ENCODE peak calls at places on chromosomes 13 and 19, in nine cellular contexts. One of them, this sample, is unnamed.

GRCh38 chr19:40976724-40977123 is 14.4 kb upstream of the CYP2B6 start:
- DNase-seq in lower lobe of right lung: no peak
- DNase-seq in cardiac muscle cell: no peak
- DNase-seq in keratinocyte: no peak
- DNase-seq in IMR-90: no peak
- DNase-seq in heart left ventricle: no peak
- DNase-seq in ascending aorta: no peak
- DNase-seq in body of pancreas: no peak
- DNase-seq in Caco-2: no peak
- DNase-seq in this sample: no peak

GRCh38 chr13:40550130-40550529 is 116.3 kb downstream of the FOXO1 start:
- DNase-seq in lower lobe of right lung: no peak
- DNase-seq in cardiac muscle cell: no peak
- DNase-seq in keratinocyte: no peak
- DNase-seq in IMR-90: no peak
- DNase-seq in heart left ventricle: no peak
- DNase-seq in ascending aorta: no peak
- DNase-seq in body of pancreas: no peak
- DNase-seq in Caco-2: no peak
- DNase-seq in this sample: no peak

GRCh38 chr13:20526664-20527063 is 1.0 kb upstream of the CRYL1 start:
- DNase-seq in lower lobe of right lung: no peak
- DNase-seq in cardiac muscle cell: no peak
- DNase-seq in keratinocyte: no peak
- DNase-seq in IMR-90: peak; percentile 19
- DNase-seq in heart left ventricle: no peak
- DNase-seq in ascending aorta: no peak
- DNase-seq in body of pancreas: no peak
- DNase-seq in Caco-2: no peak
- DNase-seq in this sample: no peak

GRCh38 chr13:29847501-29847983 is 2.9 kb downstream of the UBL3 start:
- DNase-seq in lower lobe of right lung: no peak
- DNase-seq in cardiac muscle cell: peak; percentile 35
- DNase-seq in keratinocyte: no peak
- DNase-seq in IMR-90: peak; percentile 64
- DNase-seq in heart left ventricle: no peak
- DNase-seq in ascending aorta: no peak
- DNase-seq in body of pancreas: peak; percentile 31
- DNase-seq in Caco-2: peak; percentile 31
- DNase-seq in this sample: peak; percentile 79

GRCh38 chr19:56015756-56016155 is 29.2 kb downstream of the NLRP5 start:
- DNase-seq in lower lobe of right lung: no peak
- DNase-seq in cardiac muscle cell: peak; percentile 0
- DNase-seq in keratinocyte: no peak
- DNase-seq in IMR-90: no peak
- DNase-seq in heart left ventricle: no peak
- DNase-seq in ascending aorta: no peak
- DNase-seq in body of pancreas: no peak
- DNase-seq in Caco-2: peak; percentile 38
- DNase-seq in this sample: peak; percentile 56

GRCh38 chr13:105961438-105961837 is 574.0 kb downstream of the EFNB2 start:
- DNase-seq in lower lobe of right lung: no peak
- DNase-seq in cardiac muscle cell: no peak
- DNase-seq in keratinocyte: no peak
- DNase-seq in IMR-90: no peak
- DNase-seq in heart left ventricle: no peak
- DNase-seq in ascending aorta: no peak
- DNase-seq in body of pancreas: no peak
- DNase-seq in Caco-2: no peak
- DNase-seq in this sample: no peak

GRCh38 chr13:20297181-20297580 is 65.1 kb upstream of the GJB6 start:
- DNase-seq in lower lobe of right lung: no peak
- DNase-seq in cardiac muscle cell: no peak
- DNase-seq in keratinocyte: no peak
- DNase-seq in IMR-90: no peak
- DNase-seq in heart left ventricle: no peak
- DNase-seq in ascending aorta: no peak
- DNase-seq in body of pancreas: no peak
- DNase-seq in Caco-2: no peak
- DNase-seq in this sample: no peak

GRCh38 chr19:7986321-7987083 is 18.9 kb downstream of the ELAVL1 start:
- DNase-seq in lower lobe of right lung: peak; percentile 10
- DNase-seq in cardiac muscle cell: no peak
- DNase-seq in keratinocyte: no peak
- DNase-seq in IMR-90: peak; percentile 82
- DNase-seq in heart left ventricle: no peak
- DNase-seq in ascending aorta: no peak
- DNase-seq in body of pancreas: no peak
- DNase-seq in Caco-2: no peak
- DNase-seq in this sample: no peak

GRCh38 chr19:56350416-56351045 is 35.9 kb upstream of the ZSCAN5A start:
- DNase-seq in lower lobe of right lung: no peak
- DNase-seq in cardiac muscle cell: peak; percentile 56
- DNase-seq in keratinocyte: no peak
- DNase-seq in IMR-90: peak; percentile 41
- DNase-seq in heart left ventricle: peak; percentile 33
- DNase-seq in ascending aorta: no peak
- DNase-seq in body of pancreas: peak; percentile 45
- DNase-seq in Caco-2: peak; percentile 45
- DNase-seq in this sample: peak; percentile 41

GRCh38 chr13:113820813-113821651 is 42.8 kb downstream of the GAS6 start:
- DNase-seq in lower lobe of right lung: no peak
- DNase-seq in cardiac muscle cell: no peak
- DNase-seq in keratinocyte: peak; percentile 69
- DNase-seq in IMR-90: peak; percentile 99
- DNase-seq in heart left ventricle: peak; percentile 88
- DNase-seq in ascending aorta: peak; percentile 87
- DNase-seq in body of pancreas: peak; percentile 44
- DNase-seq in Caco-2: no peak
- DNase-seq in this sample: peak; percentile 83

GRCh38 chr13:114065141-114065925 is 67.1 kb downstream of the RASA3 start:
- DNase-seq in lower lobe of right lung: peak; percentile 83
- DNase-seq in cardiac muscle cell: peak; percentile 48
- DNase-seq in keratinocyte: peak; percentile 88
- DNase-seq in IMR-90: peak; percentile 98
- DNase-seq in heart left ventricle: peak; percentile 93
- DNase-seq in ascending aorta: peak; percentile 95
- DNase-seq in body of pancreas: peak; percentile 82
- DNase-seq in Caco-2: peak; percentile 68
- DNase-seq in this sample: peak; percentile 94

GRCh38 chr13:114063545-114064515 is 68.6 kb downstream of the RASA3 start:
- DNase-seq in lower lobe of right lung: peak; percentile 85
- DNase-seq in cardiac muscle cell: no peak
- DNase-seq in keratinocyte: no peak
- DNase-seq in IMR-90: peak; percentile 61
- DNase-seq in heart left ventricle: peak; percentile 81
- DNase-seq in ascending aorta: peak; percentile 86
- DNase-seq in body of pancreas: peak; percentile 51
- DNase-seq in Caco-2: no peak
- DNase-seq in this sample: peak; percentile 56

GRCh38 chr13:84651288-84651687 is 769.0 kb upstream of the SLITRK1 start:
- DNase-seq in lower lobe of right lung: no peak
- DNase-seq in cardiac muscle cell: no peak
- DNase-seq in keratinocyte: peak; percentile 42
- DNase-seq in IMR-90: peak; percentile 85
- DNase-seq in heart left ventricle: peak; percentile 64
- DNase-seq in ascending aorta: no peak
- DNase-seq in body of pancreas: peak; percentile 28
- DNase-seq in Caco-2: no peak
- DNase-seq in this sample: peak; percentile 55

GRCh38 chr19:7981661-7982060 is 23.8 kb downstream of the ELAVL1 start:
- DNase-seq in lower lobe of right lung: peak; percentile 30
- DNase-seq in cardiac muscle cell: no peak
- DNase-seq in keratinocyte: no peak
- DNase-seq in IMR-90: no peak
- DNase-seq in heart left ventricle: no peak
- DNase-seq in ascending aorta: no peak
- DNase-seq in body of pancreas: no peak
- DNase-seq in Caco-2: no peak
- DNase-seq in this sample: no peak

GRCh38 chr13:103540394-103540793 is 474.2 kb upstream of the SLC10A2 start:
- DNase-seq in lower lobe of right lung: no peak
- DNase-seq in cardiac muscle cell: no peak
- DNase-seq in keratinocyte: no peak
- DNase-seq in IMR-90: no peak
- DNase-seq in heart left ventricle: no peak
- DNase-seq in ascending aorta: no peak
- DNase-seq in body of pancreas: no peak
- DNase-seq in Caco-2: no peak
- DNase-seq in this sample: no peak

DNA sequence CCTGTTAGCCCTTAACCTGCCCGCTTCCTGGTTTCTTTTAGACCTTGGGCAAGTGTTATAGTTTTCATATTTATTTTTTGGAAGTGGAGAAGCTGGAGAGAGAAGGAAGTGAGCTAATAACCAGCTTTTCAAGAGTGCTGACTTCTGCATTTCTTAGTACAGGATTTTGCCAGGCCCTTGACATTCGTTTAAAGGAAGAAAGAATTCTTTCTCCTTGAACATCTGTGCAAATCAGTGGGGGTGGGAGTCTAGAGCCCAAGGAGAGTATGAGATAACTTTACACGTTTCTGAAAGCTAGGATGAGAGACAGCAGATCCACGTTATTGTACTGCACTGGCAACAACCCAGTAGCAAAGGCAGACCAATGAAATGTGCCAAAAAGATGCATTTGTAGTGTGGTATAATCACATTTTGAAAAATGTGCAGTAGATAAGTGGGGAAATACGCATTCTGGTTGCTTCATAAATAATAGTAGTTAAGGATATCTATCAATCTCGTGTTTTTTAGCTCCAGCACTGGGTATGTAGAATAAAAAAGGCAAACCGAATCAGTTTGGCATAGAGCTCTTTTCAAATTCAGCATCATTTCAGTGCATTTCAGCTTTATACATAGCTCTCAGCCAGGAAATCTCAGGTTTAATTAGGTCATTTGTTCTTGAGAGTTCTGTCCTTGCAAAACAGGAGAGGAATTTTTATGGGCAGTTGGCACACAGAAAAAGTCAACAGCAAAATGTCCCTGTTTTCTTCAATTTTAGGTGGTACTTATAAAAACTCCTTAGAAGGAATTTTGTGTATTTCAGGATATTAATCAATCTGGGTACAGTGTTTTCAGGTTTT is 4.3 kb downstream of the RNF113B start:
- DNase-seq in lower lobe of right lung: no peak
- DNase-seq in cardiac muscle cell: no peak
- DNase-seq in keratinocyte: no peak
- DNase-seq in IMR-90: peak; percentile 45
- DNase-seq in heart left ventricle: no peak
- DNase-seq in ascending aorta: no peak
- DNase-seq in body of pancreas: no peak
- DNase-seq in Caco-2: no peak
- DNase-seq in this sample: no peak
- H3K4me3 ChIP-seq in lower lobe of right lung: no peak overlapping the region
- H3K4me3 ChIP-seq in cardiac muscle cell: no peak overlapping the region
- H3K4me3 ChIP-seq in keratinocyte: no peak overlapping the region
- H3K4me3 ChIP-seq in IMR-90: no peak overlapping the region
- H3K4me3 ChIP-seq in heart left ventricle: peak overlapping the region; percentile 30
- H3K4me3 ChIP-seq in ascending aorta: no peak overlapping the region
- H3K4me3 ChIP-seq in body of pancreas: no peak overlapping the region
- H3K4me3 ChIP-seq in Caco-2: no peak overlapping the region
- H3K4me3 ChIP-seq in this sample: no peak overlapping the region

GRCh38 chr19:30223866-30224688 is 148.1 kb upstream of the ZNF536 start:
- DNase-seq in lower lobe of right lung: no peak
- DNase-seq in cardiac muscle cell: no peak
- DNase-seq in keratinocyte: no peak
- DNase-seq in IMR-90: no peak
- DNase-seq in heart left ventricle: no peak
- DNase-seq in ascending aorta: no peak
- DNase-seq in body of pancreas: no peak
- DNase-seq in Caco-2: no peak
- DNase-seq in this sample: no peak
- H3K27me3 ChIP-seq in lower lobe of right lung: peaks cover 86% of the 10 kb centered on the region
- H3K27me3 ChIP-seq in cardiac muscle cell: peaks cover 94% of the 10 kb centered on the region
- H3K27me3 ChIP-seq in keratinocyte: peaks cover 66% of the 10 kb centered on the region
- H3K27me3 ChIP-seq in IMR-90: peaks cover 46% of the 10 kb centered on the region
- H3K27me3 ChIP-seq in heart left ventricle: peaks cover 80% of the 10 kb centered on the region
- H3K27me3 ChIP-seq in ascending aorta: peaks cover 19% of the 10 kb centered on the region
- H3K27me3 ChIP-seq in body of pancreas: peaks cover 36% of the 10 kb centered on the region
- H3K27me3 ChIP-seq in Caco-2: no peaks in the 10 kb centered on the region
- H3K27me3 ChIP-seq in this sample: no peaks in the 10 kb centered on the region

GRCh38 chr19:2856457-2857055 is 10.6 kb upstream of the ZNF556 start:
- DNase-seq in lower lobe of right lung: no peak
- DNase-seq in cardiac muscle cell: no peak
- DNase-seq in keratinocyte: no peak
- DNase-seq in IMR-90: no peak
- DNase-seq in heart left ventricle: no peak
- DNase-seq in ascending aorta: no peak
- DNase-seq in body of pancreas: no peak
- DNase-seq in Caco-2: no peak
- DNase-seq in this sample: no peak
- H3K9me3 ChIP-seq in lower lobe of right lung: peaks cover 79% of the 10 kb centered on the region
- H3K9me3 ChIP-seq in cardiac muscle cell: peaks cover 15% of the 10 kb centered on the region
- H3K9me3 ChIP-seq in keratinocyte: peaks cover 23% of the 10 kb centered on the region
- H3K9me3 ChIP-seq in IMR-90: peaks cover 86% of the 10 kb centered on the region
- H3K9me3 ChIP-seq in heart left ventricle: peaks cover 11% of the 10 kb centered on the region
- H3K9me3 ChIP-seq in ascending aorta: peaks cover 74% of the 10 kb centered on the region
- H3K9me3 ChIP-seq in body of pancreas: peaks cover 42% of the 10 kb centered on the region
- H3K9me3 ChIP-seq in Caco-2: peaks cover 24% of the 10 kb centered on the region
- H3K9me3 ChIP-seq in this sample: peaks cover 37% of the 10 kb centered on the region

DNA sequence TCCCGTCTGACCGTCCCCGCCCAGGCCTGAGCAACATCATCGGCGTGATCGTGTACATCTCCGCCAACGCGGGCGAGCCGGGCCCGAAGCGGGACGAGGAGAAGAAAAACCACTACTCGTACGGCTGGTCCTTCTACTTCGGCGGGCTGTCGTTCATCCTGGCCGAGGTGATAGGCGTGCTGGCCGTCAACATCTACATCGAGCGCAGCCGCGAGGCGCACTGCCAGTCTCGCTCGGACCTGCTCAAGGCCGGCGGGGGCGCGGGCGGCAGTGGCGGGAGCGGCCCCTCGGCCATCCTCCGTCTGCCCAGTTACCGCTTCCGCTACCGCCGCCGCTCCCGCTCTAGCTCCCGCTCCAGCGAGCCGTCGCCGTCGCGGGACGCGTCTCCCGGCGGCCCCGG is 9.4 kb upstream of the CACNG6 start:
- DNase-seq in lower lobe of right lung: no peak
- DNase-seq in cardiac muscle cell: peak; percentile 41
- DNase-seq in keratinocyte: no peak
- DNase-seq in IMR-90: no peak
- DNase-seq in heart left ventricle: no peak
- DNase-seq in ascending aorta: no peak
- DNase-seq in body of pancreas: no peak
- DNase-seq in Caco-2: no peak
- DNase-seq in this sample: no peak
- H3K4me3 ChIP-seq in lower lobe of right lung: peak overlapping the region; percentile 39
- H3K4me3 ChIP-seq in cardiac muscle cell: peak overlapping the region; percentile 20
- H3K4me3 ChIP-seq in keratinocyte: no peak overlapping the region
- H3K4me3 ChIP-seq in IMR-90: peak overlapping the region; percentile 7
- H3K4me3 ChIP-seq in heart left ventricle: peak overlapping the region; percentile 49
- H3K4me3 ChIP-seq in ascending aorta: peak overlapping the region; percentile 26
- H3K4me3 ChIP-seq in body of pancreas: no peak overlapping the region
- H3K4me3 ChIP-seq in Caco-2: no peak overlapping the region
- H3K4me3 ChIP-seq in this sample: no peak overlapping the region